ENCODE peak calls at places on chromosomes 2 and 18, in ten cellular contexts. One of them, this sample, is unnamed.

GRCh38 chr2:172774302-172774701 is 38.7 kb downstream of the RAPGEF4 start:
- DNase-seq in AG10803: no peak
- DNase-seq in germinal center: no peak
- DNase-seq in Jurkat, Clone E6-1: no peak
- DNase-seq in A549: no peak
- DNase-seq in AG08396: no peak
- DNase-seq in Caco-2: no peak
- DNase-seq in CD8-positive, alpha-beta T cell: no peak
- DNase-seq in stimulated activated CD4-positive, alpha-beta T cell treated with anti-CD3 and anti-CD28 coated beads, Interleukin-2, amount 100 ng/mL, for 24 hours: no peak
- DNase-seq in NCI-H1930: no peak
- DNase-seq in this sample: no peak

GRCh38 chr2:98897746-98898145 is 38.3 kb downstream of the CRACDL start:
- DNase-seq in AG10803: no peak
- DNase-seq in germinal center: no peak
- DNase-seq in Jurkat, Clone E6-1: no peak
- DNase-seq in A549: no peak
- DNase-seq in AG08396: no peak
- DNase-seq in Caco-2: no peak
- DNase-seq in CD8-positive, alpha-beta T cell: no peak
- DNase-seq in stimulated activated CD4-positive, alpha-beta T cell treated with anti-CD3 and anti-CD28 coated beads, Interleukin-2, amount 100 ng/mL, for 24 hours: no peak
- DNase-seq in NCI-H1930: no peak
- DNase-seq in this sample: no peak

GRCh38 chr2:143629344-143629743 is 500.1 kb downstream of the ARHGAP15 start:
- DNase-seq in AG10803: peak
- DNase-seq in germinal center: no peak
- DNase-seq in Jurkat, Clone E6-1: no peak
- DNase-seq in A549: no peak
- DNase-seq in AG08396: no peak
- DNase-seq in Caco-2: no peak
- DNase-seq in CD8-positive, alpha-beta T cell: no peak
- DNase-seq in stimulated activated CD4-positive, alpha-beta T cell treated with anti-CD3 and anti-CD28 coated beads, Interleukin-2, amount 100 ng/mL, for 24 hours: no peak
- DNase-seq in NCI-H1930: no peak
- DNase-seq in this sample: no peak

GRCh38 chr2:143390185-143390584 is 261.0 kb downstream of the ARHGAP15 start:
- DNase-seq in AG10803: no peak
- DNase-seq in germinal center: no peak
- DNase-seq in Jurkat, Clone E6-1: no peak
- DNase-seq in A549: no peak
- DNase-seq in AG08396: no peak
- DNase-seq in Caco-2: no peak
- DNase-seq in CD8-positive, alpha-beta T cell: no peak
- DNase-seq in stimulated activated CD4-positive, alpha-beta T cell treated with anti-CD3 and anti-CD28 coated beads, Interleukin-2, amount 100 ng/mL, for 24 hours: no peak
- DNase-seq in NCI-H1930: no peak
- DNase-seq in this sample: no peak

GRCh38 chr2:216366777-216367465 is 5.4 kb downstream of the MARCHF4 start:
- DNase-seq in AG10803: peak
- DNase-seq in germinal center: no peak
- DNase-seq in Jurkat, Clone E6-1: no peak
- DNase-seq in A549: no peak
- DNase-seq in AG08396: no peak
- DNase-seq in Caco-2: no peak
- DNase-seq in CD8-positive, alpha-beta T cell: no peak
- DNase-seq in stimulated activated CD4-positive, alpha-beta T cell treated with anti-CD3 and anti-CD28 coated beads, Interleukin-2, amount 100 ng/mL, for 24 hours: no peak
- DNase-seq in NCI-H1930: no peak
- DNase-seq in this sample: no peak

GRCh38 chr2:234478121-234478858 is 18.6 kb downstream of the ARL4C start:
- DNase-seq in AG10803: no peak
- DNase-seq in germinal center: no peak
- DNase-seq in Jurkat, Clone E6-1: no peak
- DNase-seq in A549: no peak
- DNase-seq in AG08396: no peak
- DNase-seq in Caco-2: no peak
- DNase-seq in CD8-positive, alpha-beta T cell: no peak
- DNase-seq in stimulated activated CD4-positive, alpha-beta T cell treated with anti-CD3 and anti-CD28 coated beads, Interleukin-2, amount 100 ng/mL, for 24 hours: no peak
- DNase-seq in NCI-H1930: no peak
- DNase-seq in this sample: no peak

GRCh38 chr2:46657042-46657504 is 177.7 kb downstream of the TMEM247 start:
- DNase-seq in AG10803: peak
- DNase-seq in germinal center: peak
- DNase-seq in Jurkat, Clone E6-1: no peak
- DNase-seq in A549: peak
- DNase-seq in AG08396: no peak
- DNase-seq in Caco-2: peak
- DNase-seq in CD8-positive, alpha-beta T cell: no peak
- DNase-seq in stimulated activated CD4-positive, alpha-beta T cell treated with anti-CD3 and anti-CD28 coated beads, Interleukin-2, amount 100 ng/mL, for 24 hours: no peak
- DNase-seq in NCI-H1930: no peak
- DNase-seq in this sample: peak

GRCh38 chr2:46502291-46502690 is 22.9 kb downstream of the TMEM247 start:
- DNase-seq in AG10803: no peak
- DNase-seq in germinal center: no peak
- DNase-seq in Jurkat, Clone E6-1: no peak
- DNase-seq in A549: no peak
- DNase-seq in AG08396: no peak
- DNase-seq in Caco-2: no peak
- DNase-seq in CD8-positive, alpha-beta T cell: no peak
- DNase-seq in stimulated activated CD4-positive, alpha-beta T cell treated with anti-CD3 and anti-CD28 coated beads, Interleukin-2, amount 100 ng/mL, for 24 hours: no peak
- DNase-seq in NCI-H1930: no peak
- DNase-seq in this sample: no peak

GRCh38 chr18:45166341-45167108 is 448.8 kb upstream of the SLC14A2 start:
- DNase-seq in AG10803: peak
- DNase-seq in germinal center: no peak
- DNase-seq in Jurkat, Clone E6-1: no peak
- DNase-seq in A549: peak
- DNase-seq in AG08396: peak
- DNase-seq in Caco-2: no peak
- DNase-seq in CD8-positive, alpha-beta T cell: no peak
- DNase-seq in stimulated activated CD4-positive, alpha-beta T cell treated with anti-CD3 and anti-CD28 coated beads, Interleukin-2, amount 100 ng/mL, for 24 hours: no peak
- DNase-seq in NCI-H1930: no peak
- DNase-seq in this sample: peak

GRCh38 chr2:138948070-138948539 is 167.9 kb upstream of the NXPH2 start:
- DNase-seq in AG10803: peak
- DNase-seq in germinal center: no peak
- DNase-seq in Jurkat, Clone E6-1: no peak
- DNase-seq in A549: peak
- DNase-seq in AG08396: peak
- DNase-seq in Caco-2: no peak
- DNase-seq in CD8-positive, alpha-beta T cell: no peak
- DNase-seq in stimulated activated CD4-positive, alpha-beta T cell treated with anti-CD3 and anti-CD28 coated beads, Interleukin-2, amount 100 ng/mL, for 24 hours: no peak
- DNase-seq in NCI-H1930: no peak
- DNase-seq in this sample: no peak

GRCh38 chr2:223613017-223613950 is 11.1 kb upstream of the SCG2 start:
- DNase-seq in AG10803: peak
- DNase-seq in germinal center: no peak
- DNase-seq in Jurkat, Clone E6-1: no peak
- DNase-seq in A549: peak
- DNase-seq in AG08396: peak
- DNase-seq in Caco-2: peak
- DNase-seq in CD8-positive, alpha-beta T cell: no peak
- DNase-seq in stimulated activated CD4-positive, alpha-beta T cell treated with anti-CD3 and anti-CD28 coated beads, Interleukin-2, amount 100 ng/mL, for 24 hours: no peak
- DNase-seq in NCI-H1930: peak
- DNase-seq in this sample: peak

GRCh38 chr2:191645032-191645431 is 32.9 kb upstream of the NABP1 start:
- DNase-seq in AG10803: no peak
- DNase-seq in germinal center: no peak
- DNase-seq in Jurkat, Clone E6-1: no peak
- DNase-seq in A549: no peak
- DNase-seq in AG08396: no peak
- DNase-seq in Caco-2: no peak
- DNase-seq in CD8-positive, alpha-beta T cell: no peak
- DNase-seq in stimulated activated CD4-positive, alpha-beta T cell treated with anti-CD3 and anti-CD28 coated beads, Interleukin-2, amount 100 ng/mL, for 24 hours: no peak
- DNase-seq in NCI-H1930: no peak
- DNase-seq in this sample: no peak

GRCh38 chr2:43727634-43728014 is 46.2 kb upstream of the DYNC2LI1 start:
- DNase-seq in AG10803: no peak
- DNase-seq in germinal center: no peak
- DNase-seq in Jurkat, Clone E6-1: peak
- DNase-seq in A549: no peak
- DNase-seq in AG08396: no peak
- DNase-seq in Caco-2: no peak
- DNase-seq in CD8-positive, alpha-beta T cell: no peak
- DNase-seq in stimulated activated CD4-positive, alpha-beta T cell treated with anti-CD3 and anti-CD28 coated beads, Interleukin-2, amount 100 ng/mL, for 24 hours: no peak
- DNase-seq in NCI-H1930: no peak
- DNase-seq in this sample: no peak

GRCh38 chr2:45494275-45494977 is 116.6 kb downstream of the SRBD1 start:
- DNase-seq in AG10803: peak
- DNase-seq in germinal center: peak
- DNase-seq in Jurkat, Clone E6-1: peak
- DNase-seq in A549: peak
- DNase-seq in AG08396: peak
- DNase-seq in Caco-2: peak
- DNase-seq in CD8-positive, alpha-beta T cell: no peak
- DNase-seq in stimulated activated CD4-positive, alpha-beta T cell treated with anti-CD3 and anti-CD28 coated beads, Interleukin-2, amount 100 ng/mL, for 24 hours: no peak
- DNase-seq in NCI-H1930: peak
- DNase-seq in this sample: peak

GRCh38 chr18:41938445-41938844 is 16.6 kb upstream of the PIK3C3 start:
- DNase-seq in AG10803: peak
- DNase-seq in germinal center: no peak
- DNase-seq in Jurkat, Clone E6-1: no peak
- DNase-seq in A549: peak
- DNase-seq in AG08396: peak
- DNase-seq in Caco-2: no peak
- DNase-seq in CD8-positive, alpha-beta T cell: no peak
- DNase-seq in stimulated activated CD4-positive, alpha-beta T cell treated with anti-CD3 and anti-CD28 coated beads, Interleukin-2, amount 100 ng/mL, for 24 hours: no peak
- DNase-seq in NCI-H1930: no peak
- DNase-seq in this sample: peak

GRCh38 chr2:108316194-108316880 is 27.6 kb downstream of the SULT1C2 start:
- DNase-seq in AG10803: no peak
- DNase-seq in germinal center: no peak
- DNase-seq in Jurkat, Clone E6-1: no peak
- DNase-seq in A549: no peak
- DNase-seq in AG08396: no peak
- DNase-seq in Caco-2: peak
- DNase-seq in CD8-positive, alpha-beta T cell: no peak
- DNase-seq in stimulated activated CD4-positive, alpha-beta T cell treated with anti-CD3 and anti-CD28 coated beads, Interleukin-2, amount 100 ng/mL, for 24 hours: no peak
- DNase-seq in NCI-H1930: no peak
- DNase-seq in this sample: no peak

GRCh38 chr2:164696634-164697033 is 75.4 kb upstream of the GRB14 start:
- DNase-seq in AG10803: no peak
- DNase-seq in germinal center: no peak
- DNase-seq in Jurkat, Clone E6-1: peak
- DNase-seq in A549: peak
- DNase-seq in AG08396: no peak
- DNase-seq in Caco-2: peak
- DNase-seq in CD8-positive, alpha-beta T cell: no peak
- DNase-seq in stimulated activated CD4-positive, alpha-beta T cell treated with anti-CD3 and anti-CD28 coated beads, Interleukin-2, amount 100 ng/mL, for 24 hours: no peak
- DNase-seq in NCI-H1930: no peak
- DNase-seq in this sample: no peak

GRCh38 chr2:168596881-168597280 is 140.8 kb downstream of the CERS6 start:
- DNase-seq in AG10803: no peak
- DNase-seq in germinal center: no peak
- DNase-seq in Jurkat, Clone E6-1: no peak
- DNase-seq in A549: no peak
- DNase-seq in AG08396: no peak
- DNase-seq in Caco-2: no peak
- DNase-seq in CD8-positive, alpha-beta T cell: no peak
- DNase-seq in stimulated activated CD4-positive, alpha-beta T cell treated with anti-CD3 and anti-CD28 coated beads, Interleukin-2, amount 100 ng/mL, for 24 hours: no peak
- DNase-seq in NCI-H1930: no peak
- DNase-seq in this sample: no peak

GRCh38 chr2:70029814-70030409 is 57.4 kb upstream of the PCBP1 start:
- DNase-seq in AG10803: peak
- DNase-seq in germinal center: no peak
- DNase-seq in Jurkat, Clone E6-1: no peak
- DNase-seq in A549: no peak
- DNase-seq in AG08396: peak
- DNase-seq in Caco-2: peak
- DNase-seq in CD8-positive, alpha-beta T cell: no peak
- DNase-seq in stimulated activated CD4-positive, alpha-beta T cell treated with anti-CD3 and anti-CD28 coated beads, Interleukin-2, amount 100 ng/mL, for 24 hours: no peak
- DNase-seq in NCI-H1930: no peak
- DNase-seq in this sample: peak

GRCh38 chr2:235021752-235022151 is 69.9 kb downstream of the SH3BP4 start:
- DNase-seq in AG10803: peak
- DNase-seq in germinal center: no peak
- DNase-seq in Jurkat, Clone E6-1: no peak
- DNase-seq in A549: peak
- DNase-seq in AG08396: peak
- DNase-seq in Caco-2: no peak
- DNase-seq in CD8-positive, alpha-beta T cell: no peak
- DNase-seq in stimulated activated CD4-positive, alpha-beta T cell treated with anti-CD3 and anti-CD28 coated beads, Interleukin-2, amount 100 ng/mL, for 24 hours: no peak
- DNase-seq in NCI-H1930: no peak
- DNase-seq in this sample: peak

GRCh38 chr2:27689424-27689823 is 25.7 kb downstream of the SLC4A1AP start:
- DNase-seq in AG10803: peak
- DNase-seq in germinal center: no peak
- DNase-seq in Jurkat, Clone E6-1: no peak
- DNase-seq in A549: no peak
- DNase-seq in AG08396: no peak
- DNase-seq in Caco-2: no peak
- DNase-seq in CD8-positive, alpha-beta T cell: no peak
- DNase-seq in stimulated activated CD4-positive, alpha-beta T cell treated with anti-CD3 and anti-CD28 coated beads, Interleukin-2, amount 100 ng/mL, for 24 hours: no peak
- DNase-seq in NCI-H1930: no peak
- DNase-seq in this sample: no peak

This sample was measured in hepatic stellate cell.